ENCODE peak calls at places on chromosomes 1 and 21, in nine cellular contexts. R, Z, H, T, B, J, A, U and M are unnamed samples.

GRCh38 chr1:157240495-157241184 is 102.4 kb upstream of the ETV3 start:
- DNase-seq in R (no peak), Z (peak; percentile 64), H (no peak), T (no peak), B (no peak), J (no peak), A (no peak), U (no peak), M (no peak)

GRCh38 chr1:65344171-65344570 is 34.8 kb downstream of the DNAJC6 start:
- DNase-seq in R (no peak), Z (no peak), H (no peak), T (peak; percentile 72), B (no peak), J (no peak), A (no peak), U (peak; percentile 57), M (peak; percentile 8)

GRCh38 chr1:8816306-8816705 is 1.1 kb downstream of the RERE start:
- DNase-seq in R (peak; percentile 39), Z (no peak), H (no peak), T (peak; percentile 74), B (peak; percentile 53), J (no peak), A (no peak), U (peak; percentile 62), M (peak; percentile 47)

GRCh38 chr21:35696644-35697043 is 363.7 kb downstream of the SETD4 start:
- DNase-seq in R (peak; percentile 10), Z (no peak), H (peak; percentile 17), T (no peak), B (no peak), J (no peak), A (no peak), U (no peak), M (no peak)

GRCh38 chr1:101739826-101740330 is 256.8 kb downstream of the OLFM3 start:
- DNase-seq in R (no peak), Z (no peak), H (no peak), T (no peak), B (no peak), J (no peak), A (no peak), U (no peak), M (no peak)

GRCh38 chr1:44049839-44050238 is 18.6 kb upstream of the SLC6A9 start:
- DNase-seq in R (no peak), Z (no peak), H (no peak), T (peak; percentile 91), B (peak; percentile 97), J (no peak), A (no peak), U (peak; percentile 84), M (peak; percentile 95)

GRCh38 chr1:217311766-217312165 is 319.1 kb downstream of the GPATCH2 start:
- DNase-seq in R (no peak), Z (no peak), H (no peak), T (no peak), B (peak; percentile 20), J (no peak), A (no peak), U (no peak), M (peak; percentile 10)

GRCh38 chr1:245168090-245168489 is 13.3 kb downstream of the KIF26B start:
- DNase-seq in R (peak; percentile 90), Z (no peak), H (no peak), T (no peak), B (no peak), J (no peak), A (no peak), U (no peak), M (no peak)

GRCh38 chr21:37463083-37463780 is 96.7 kb downstream of the DYRK1A start:
- DNase-seq in R (peak; percentile 59), Z (peak; percentile 49), H (no peak), T (peak; percentile 60), B (peak; percentile 80), J (peak; percentile 36), A (no peak), U (peak; percentile 56), M (peak; percentile 70)

GRCh38 chr1:183837062-183837461 is 32.1 kb downstream of the RGL1 start:
- DNase-seq in R (no peak), Z (no peak), H (peak; percentile 79), T (no peak), B (no peak), J (no peak), A (no peak), U (no peak), M (no peak)

GRCh38 chr21:18164933-18165332 is 79.7 kb upstream of the CHODL start:
- DNase-seq in R (no peak), Z (no peak), H (no peak), T (peak; percentile 18), B (no peak), J (no peak), A (no peak), U (no peak), M (no peak)

GRCh38 chr1:214002472-214002871 is 14.7 kb downstream of the PROX1 start:
- DNase-seq in R (no peak), Z (no peak), H (no peak), T (peak; percentile 75), B (peak; percentile 55), J (no peak), A (no peak), U (peak; percentile 51), M (peak; percentile 29)

GRCh38 chr1:181251001-181251712 is 162.7 kb downstream of the IER5 start:
- DNase-seq in R (no peak), Z (peak; percentile 26), H (no peak), T (peak; percentile 90), B (peak; percentile 57), J (no peak), A (no peak), U (peak; percentile 31), M (peak; percentile 51)

GRCh38 chr1:202643397-202644218 is 66.6 kb downstream of the SYT2 start:
- DNase-seq in R (no peak), Z (no peak), H (peak; percentile 28), T (no peak), B (no peak), J (no peak), A (no peak), U (peak; percentile 49), M (no peak)

GRCh38 chr1:117661027-117661426 is 55.2 kb downstream of the TENT5C start:
- DNase-seq in R (no peak), Z (no peak), H (no peak), T (no peak), B (no peak), J (no peak), A (no peak), U (no peak), M (no peak)

GRCh38 chr21:44423941-44424607 is 31.2 kb upstream of the LRRC3 start:
- DNase-seq in R (no peak), Z (no peak), H (no peak), T (no peak), B (no peak), J (no peak), A (no peak), U (no peak), M (no peak)

GRCh38 chr1:71638081-71638766 is 557.4 kb upstream of the ZRANB2 start:
- DNase-seq in R (no peak), Z (no peak), H (no peak), T (peak; percentile 56), B (peak; percentile 88), J (no peak), A (no peak), U (peak; percentile 70), M (peak; percentile 84)

GRCh38 chr21:38126677-38127271 is 130.0 kb upstream of the KCNJ15 start:
- DNase-seq in R (peak; percentile 57), Z (peak; percentile 57), H (peak; percentile 59), T (peak; percentile 61), B (peak; percentile 33), J (peak; percentile 40), A (peak; percentile 48), U (peak; percentile 60), M (peak; percentile 49)

GRCh38 chr1:193730017-193730416 is 543.6 kb upstream of the B3GALT2 start:
- DNase-seq in R (no peak), Z (no peak), H (no peak), T (peak; percentile 43), B (peak; percentile 61), J (no peak), A (no peak), U (no peak), M (peak; percentile 29)

GRCh38 chr1:236701782-236702181 is 15.5 kb downstream of the ACTN2 start:
- DNase-seq in R (no peak), Z (no peak), H (no peak), T (no peak), B (no peak), J (no peak), A (no peak), U (no peak), M (no peak)